ENCODE peak calls at places on chromosomes 2 and 18, in four cellular contexts. F is right lobe of liver, H is H1, Z is GM10248. K is an unnamed sample.

GRCh38 chr2:241813080-241813805 is 4.2 kb downstream of the NEU4 start:
- DNase-seq in F (peak; percentile 48), Z (peak; percentile 36), H (no peak), K (no peak)

GRCh38 chr2:191206613-191207471 is 38.4 kb upstream of the MYO1B start:
- DNase-seq in F (no peak), H (no peak), Z (no peak), K (peak; percentile 52)

GRCh38 chr18:42976869-42977268 is 138.6 kb downstream of the RIT2 start:
- DNase-seq in Z (no peak), F (no peak), H (no peak), K (no peak)

GRCh38 chr2:85215074-85216050 is 82.2 kb downstream of the TCF7L1 start:
- DNase-seq in H (no peak), F (no peak), Z (no peak), K (no peak)

GRCh38 chr2:219118504-219118903 is 42.1 kb downstream of the NHEJ1 start:
- DNase-seq in Z (no peak), F (no peak), H (no peak), K (no peak)

GRCh38 chr2:118050386-118050785 is 36.5 kb upstream of the CCDC93 start:
- DNase-seq in F (no peak), H (no peak), Z (no peak), K (no peak)

GRCh38 chr18:8616026-8616401 is 6.8 kb downstream of the RAB12 start:
- DNase-seq in Z (no peak), H (no peak), F (no peak), K (peak; percentile 56)

GRCh38 chr2:134199123-134199522 is 54.7 kb upstream of the MGAT5 start:
- DNase-seq in F (no peak), Z (no peak), H (no peak), K (no peak)

GRCh38 chr2:236209535-236209934 is 41.3 kb upstream of the GBX2 start:
- DNase-seq in H (no peak), Z (no peak), F (no peak), K (peak; percentile 13)

GRCh38 chr2:232592687-232593407 is 40.6 kb upstream of the EFHD1 start:
- DNase-seq in Z (no peak), F (no peak), H (no peak), K (peak; percentile 97)

GRCh38 chr2:127637725-127638252 is 8.2 kb upstream of the GPR17 start:
- DNase-seq in F (no peak), Z (no peak), H (peak; percentile 61), K (peak; percentile 74)

GRCh38 chr2:11547912-11548497 is 14.2 kb downstream of the GREB1 start:
- DNase-seq in Z (no peak), H (no peak), F (no peak), K (no peak)

GRCh38 chr2:167048829-167049228 is 160.5 kb downstream of the XIRP2 start:
- DNase-seq in Z (no peak), F (no peak), H (no peak), K (peak; percentile 5)

GRCh38 chr2:64404002-64404731 is 49.8 kb upstream of the LGALSL start:
- DNase-seq in H (peak; percentile 54), Z (no peak), F (peak; percentile 90), K (peak; percentile 13)

GRCh38 chr2:127170452-127171197 is 49.5 kb downstream of the CYP27C1 start:
- DNase-seq in F (no peak), H (no peak), Z (no peak), K (no peak)

GRCh38 chr2:99085400-99085799 is 56.1 kb upstream of the C2orf15 start:
- DNase-seq in F (no peak), Z (no peak), H (no peak), K (no peak)

GRCh38 chr2:119523959-119524694 is at the start of gene SCTR:
- DNase-seq in F (no peak), H (no peak), Z (no peak), K (no peak)

GRCh38 chr2:101047774-101048173 is 45.7 kb downstream of the RPL31 start:
- DNase-seq in Z (no peak), H (no peak), F (no peak), K (no peak)

GRCh38 chr2:212723226-212723625 is 184.6 kb upstream of the ERBB4 start:
- DNase-seq in H (no peak), F (no peak), Z (peak; percentile 19), K (peak; percentile 72)

GRCh38 chr2:198098918-198099317 is 294.5 kb downstream of the PLCL1 start:
- DNase-seq in H (peak; percentile 15), F (no peak), Z (no peak), K (peak; percentile 45)

GRCh38 chr2:190705280-190705679 is 56.4 kb downstream of the NAB1 start:
- DNase-seq in Z (no peak), H (no peak), F (no peak), K (no peak)

GRCh38 chr2:133458280-133458679 is 110.0 kb downstream of the NCKAP5 start:
- DNase-seq in F (no peak), H (no peak), Z (no peak), K (peak; percentile 91)

GRCh38 chr2:127225186-127225960 is 5.3 kb upstream of the CYP27C1 start:
- DNase-seq in F (no peak), H (no peak), Z (no peak), K (no peak)

GRCh38 chr18:3869848-3870247 is 419.9 kb downstream of the TGIF1 start:
- DNase-seq in H (no peak), F (no peak), Z (no peak), K (peak; percentile 62)

GRCh38 chr2:77520981-77521380 is 1.2 kb downstream of the LRRTM4 start:
- DNase-seq in H (no peak), Z (no peak), F (no peak), K (no peak)

GRCh38 chr2:135948642-135949355 is 36.6 kb downstream of the DARS1 start:
- DNase-seq in Z (peak; percentile 29), F (no peak), H (no peak), K (peak; percentile 94)

GRCh38 chr2:39593439-39594393 is 72.0 kb upstream of the TMEM178A start:
- DNase-seq in Z (peak; percentile 22), H (peak; percentile 15), F (no peak), K (peak; percentile 62)

GRCh38 chr2:227365833-227366232 is 13.3 kb downstream of the TM4SF20 start:
- DNase-seq in H (no peak), F (no peak), Z (no peak), K (no peak)

GRCh38 chr18:56468379-56468778 is 170.0 kb downstream of the TXNL1 start:
- DNase-seq in F (no peak), Z (no peak), H (no peak), K (no peak)

GRCh38 chr2:227029706-227030105 is 134.3 kb downstream of the COL4A4 start:
- DNase-seq in Z (no peak), F (no peak), H (no peak), K (peak; percentile 60)

GRCh38 chr2:209526541-209526940 is 102.7 kb downstream of the MAP2 start:
- DNase-seq in F (no peak), H (no peak), Z (no peak), K (no peak)

GRCh38 chr2:12727641-12728040 is 10.9 kb downstream of the TRIB2 start:
- DNase-seq in F (no peak), H (no peak), Z (no peak), K (no peak)

GRCh38 chr2:9968940-9969497 is 17.5 kb downstream of the GRHL1 start:
- DNase-seq in F (no peak), H (no peak), Z (no peak), K (no peak)

GRCh38 chr2:95539836-95540235 is 52.0 kb upstream of the TRIM43 start:
- DNase-seq in F (no peak), H (no peak), Z (peak; percentile 33), K (no peak)

GRCh38 chr2:191917430-191917881 is 70.6 kb upstream of the CAVIN2 start:
- DNase-seq in H (no peak), Z (no peak), F (no peak), K (peak; percentile 28)

GRCh38 chr2:152635635-152636298 is 81.5 kb downstream of the PRPF40A start:
- DNase-seq in F (peak; percentile 57), H (peak; percentile 36), Z (peak; percentile 58), K (peak; percentile 46)
- TF ChIP-seq CTCF in F (peak; percentile 86), H (peak; percentile 73), Z (peak; percentile 76), K (peak; percentile 82)

DNA sequence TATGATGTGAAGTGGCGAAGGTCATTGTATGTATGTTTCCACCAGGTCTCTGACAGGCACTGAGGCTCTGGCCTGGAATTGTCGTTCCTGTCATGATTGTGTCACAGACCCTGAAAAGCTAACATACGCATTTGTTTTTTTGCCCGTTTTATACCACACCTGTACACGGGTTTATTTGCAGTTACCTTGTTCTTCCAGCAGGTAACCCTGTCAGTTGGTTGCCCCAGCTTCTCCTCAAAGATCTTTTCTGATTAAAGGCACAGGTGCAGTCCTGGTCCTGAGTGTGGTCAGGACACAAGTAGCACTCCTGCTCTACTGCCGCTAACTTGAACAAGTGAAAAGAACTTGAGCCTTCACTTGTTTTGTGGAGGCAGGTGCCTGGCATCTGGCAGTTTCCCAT is 19.9 kb downstream of the CD8A start:
- DNase-seq in Z (no peak), H (no peak), F (no peak), K (no peak)
- TF ChIP-seq CTCF in Z (no peak), H (no peak), F (no peak), K (no peak)

DNA sequence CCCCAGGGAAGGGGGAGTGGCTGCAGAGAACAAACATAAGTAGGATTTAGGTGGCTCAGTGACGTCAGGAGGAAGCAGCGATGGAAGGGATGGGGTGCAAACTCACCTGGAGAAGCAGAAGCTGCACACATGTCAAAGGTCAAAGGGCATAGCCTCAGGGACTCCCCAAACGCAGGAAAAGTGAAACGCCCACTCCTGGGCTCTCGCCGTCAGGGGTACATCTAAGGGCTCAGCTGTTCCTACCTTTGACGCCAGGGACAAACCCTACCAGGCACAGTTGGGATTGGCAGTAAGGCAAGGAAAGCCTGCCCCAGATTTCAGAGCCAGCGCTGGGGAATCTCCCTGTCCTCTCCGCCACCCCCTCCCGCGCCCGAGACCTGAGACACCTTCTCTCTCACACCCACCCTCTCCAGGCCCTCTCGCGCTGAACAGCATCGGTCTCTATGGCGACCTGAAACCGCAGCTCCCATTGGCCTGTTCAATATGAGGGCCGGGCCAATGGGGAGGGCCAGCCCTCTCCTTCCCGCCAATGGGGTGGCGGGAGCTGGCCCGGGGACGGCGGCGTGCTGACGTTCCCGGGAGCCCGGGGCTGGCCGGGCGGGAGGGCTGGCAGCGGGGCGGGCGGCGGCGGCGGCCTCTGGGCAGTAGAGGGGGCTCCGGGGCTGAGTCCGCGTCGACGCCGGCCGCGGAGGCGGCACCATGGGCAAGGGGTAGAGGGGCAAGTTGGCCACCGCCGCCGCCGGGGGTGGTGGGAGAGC is at the start of the genes CCDC148 and PKP4:
- DNase-seq in F (peak; percentile 93), Z (peak; percentile 96), H (peak; percentile 82), K (peak; percentile 84)
- TF ChIP-seq CTCF in F (peak; percentile 18), Z (peak; percentile 24), H (peak; percentile 14), K (peak; percentile 25)

GRCh38 chr2:238741277-238741676 is 106.6 kb upstream of the TWIST2 start:
- DNase-seq in F (no peak), H (no peak), Z (no peak), K (no peak)
- TF ChIP-seq CTCF in F (no peak), H (no peak), Z (no peak), K (no peak)